ENCODE peak calls at places on chromosome 10, in seven cellular contexts. P is SK-N-SH, V is GM12878, R is HCT116, N is K562, M is H1, G is HepG2. C is an unnamed sample.

GRCh38 chr10:86662186-86663045 is 5.9 kb upstream of the LDB3 start:
- DNase-seq in N (no peak), P (no peak), M (no peak), G (no peak), V (no peak), R (no peak), C (no peak)

GRCh38 chr10:100827819-100828743 is 82.7 kb downstream of the PAX2 start:
- DNase-seq in N (peak; percentile 51), R (no peak), P (peak; percentile 91), M (no peak), G (no peak), V (no peak), C (peak; percentile 58)

GRCh38 chr10:119550802-119551201 is 8.3 kb upstream of the RGS10 start:
- DNase-seq in N (no peak), V (no peak), G (no peak), R (no peak), M (no peak), P (no peak), C (no peak)

GRCh38 chr10:33126118-33126517 is 168.1 kb upstream of the ITGB1 start:
- DNase-seq in M (no peak), P (no peak), V (no peak), R (no peak), G (no peak), N (peak; percentile 12), C (no peak)

GRCh38 chr10:93947055-93947454 is 46.7 kb upstream of the PLCE1 start:
- DNase-seq in P (no peak), R (no peak), G (peak; percentile 27), N (no peak), M (no peak), V (no peak), C (no peak)

GRCh38 chr10:37448161-37448560 is 322.8 kb downstream of the ANKRD30A start:
- DNase-seq in R (no peak), M (no peak), P (no peak), N (no peak), G (no peak), V (no peak), C (no peak)

GRCh38 chr10:63767512-63767911 is 246.3 kb downstream of the REEP3 start:
- DNase-seq in G (peak; percentile 4), P (no peak), N (no peak), M (no peak), V (no peak), R (no peak), C (peak; percentile 37)

GRCh38 chr10:3476186-3476585 is 303.6 kb upstream of the PITRM1 start:
- DNase-seq in M (no peak), V (no peak), P (no peak), N (no peak), R (no peak), G (no peak), C (no peak)

GRCh38 chr10:52740913-52741675 is 31.5 kb downstream of the MBL2 start:
- DNase-seq in P (peak; percentile 44), M (peak; percentile 31), N (peak; percentile 42), V (no peak), R (peak; percentile 32), G (peak; percentile 66), C (peak; percentile 20)

DNA sequence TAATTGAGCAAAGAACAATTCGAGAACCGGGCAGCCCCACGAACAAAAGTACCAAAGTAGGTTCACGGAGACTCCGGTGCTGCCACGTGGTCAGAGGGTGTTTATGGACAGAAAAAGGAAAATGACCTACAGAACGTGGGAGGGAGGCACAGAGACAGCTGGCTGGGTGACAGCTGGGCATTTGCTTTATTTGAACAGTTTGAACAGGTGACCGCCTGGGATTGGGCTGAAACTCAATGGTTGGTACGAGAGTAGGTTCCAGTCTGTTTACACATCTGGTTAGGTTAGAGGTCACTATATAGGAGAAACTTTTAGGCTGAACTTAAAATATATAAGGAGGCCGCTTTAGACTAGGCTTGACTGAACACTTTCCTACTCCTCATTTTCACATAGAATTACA is 50.6 kb upstream of the CELF2 start:
- DNase-seq in M (no peak), G (no peak), R (no peak), N (no peak), V (no peak), P (no peak), C (no peak)
- TF ChIP-seq JUND in M (no peak), G (no peak), R (no peak), N (no peak), V (no peak), P (no peak), C (no peak)

DNA sequence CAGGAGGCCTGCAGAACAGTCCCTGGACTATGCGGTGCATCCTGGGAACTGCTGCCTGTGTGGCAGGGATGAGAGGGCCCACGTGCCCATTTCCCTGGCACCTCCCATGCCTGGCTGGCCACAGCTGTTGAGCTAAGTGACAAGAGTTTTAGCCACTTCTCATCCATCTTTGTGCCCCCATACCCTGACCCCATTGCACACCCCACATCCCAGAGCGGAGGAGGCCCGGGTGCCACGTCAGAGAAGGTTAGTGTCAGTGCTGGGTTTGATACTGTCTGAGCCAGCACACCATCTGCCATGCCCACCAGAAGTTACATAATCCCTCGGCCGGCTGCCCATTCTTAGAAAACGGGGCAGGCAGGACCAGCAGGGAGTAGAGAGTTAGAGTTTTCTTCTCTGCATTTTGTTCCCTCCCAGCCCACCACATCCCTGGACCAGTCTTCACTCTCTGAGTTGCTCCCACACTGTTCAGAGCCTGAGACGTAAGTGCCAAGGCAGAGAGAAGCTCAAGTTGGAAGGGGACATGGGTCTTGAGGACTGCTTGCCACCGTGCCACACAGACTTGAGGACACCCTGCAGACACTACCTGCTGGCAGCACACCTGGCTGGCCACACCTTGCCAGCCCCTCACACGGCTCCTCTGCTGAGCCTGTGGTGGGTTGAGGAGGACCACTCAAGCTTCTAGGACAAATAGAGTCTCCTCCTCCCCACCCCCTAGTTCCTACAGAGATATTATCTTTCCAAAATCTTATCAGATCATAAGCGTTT is 13.1 kb downstream of the UNC5B start:
- DNase-seq in R (no peak), N (no peak), P (no peak), V (no peak), G (no peak), M (no peak), C (no peak)
- TF ChIP-seq JUND in R (no peak), N (no peak), P (no peak), V (no peak), G (no peak), M (no peak), C (no peak)

GRCh38 chr10:61594430-61594829 is 68.3 kb upstream of the CABCOCO1 start:
- DNase-seq in V (no peak), R (no peak), P (no peak), G (no peak), M (no peak), N (no peak), C (no peak)

GRCh38 chr10:61589547-61590243 is 73.0 kb upstream of the CABCOCO1 start:
- DNase-seq in R (no peak), G (no peak), M (no peak), P (no peak), N (no peak), V (no peak), C (no peak)

GRCh38 chr10:61588770-61589211 is 73.9 kb upstream of the CABCOCO1 start:
- DNase-seq in G (no peak), R (no peak), V (no peak), M (no peak), N (peak; percentile 70), P (peak; percentile 12), C (no peak)

GRCh38 chr10:61586829-61587228 is 75.9 kb upstream of the CABCOCO1 start:
- DNase-seq in M (no peak), G (no peak), P (no peak), V (no peak), R (no peak), N (no peak), C (no peak)

GRCh38 chr10:61592581-61592980 is 70.1 kb upstream of the CABCOCO1 start:
- DNase-seq in G (peak; percentile 27), V (no peak), N (peak; percentile 50), R (peak; percentile 33), P (no peak), M (no peak), C (peak; percentile 69)
- TF ChIP-seq JUND in G (no peak), V (no peak), N (no peak), R (no peak), P (no peak), M (no peak), C (no peak)

GRCh38 chr10:83212632-83213349 is 926.5 kb upstream of the GHITM start:
- DNase-seq in N (no peak), V (no peak), R (no peak), P (no peak), G (no peak), M (no peak), C (no peak)
- TF ChIP-seq JUND in N (no peak), V (no peak), R (no peak), P (peak; percentile 88), G (no peak), M (no peak), C (no peak)

GRCh38 chr10:98456043-98456570 is 9.4 kb upstream of the HPS1 start:
- DNase-seq in R (no peak), N (no peak), M (no peak), G (no peak), V (no peak), P (no peak), C (no peak)
- TF ChIP-seq JUND in R (no peak), N (no peak), M (no peak), G (no peak), V (no peak), P (no peak), C (no peak)

GRCh38 chr10:50417486-50417905 is 166.2 kb upstream of the ASAH2 start:
- DNase-seq in G (no peak), V (no peak), M (no peak), R (no peak), P (peak; percentile 11), N (peak; percentile 24), C (no peak)

GRCh38 chr10:50416181-50416824 is 165.0 kb upstream of the ASAH2 start:
- DNase-seq in R (no peak), N (peak; percentile 43), V (no peak), M (no peak), P (peak; percentile 17), G (no peak), C (no peak)

GRCh38 chr10:50417906-50418697 is 166.8 kb upstream of the ASAH2 start:
- DNase-seq in V (peak; percentile 63), M (peak; percentile 29), G (peak; percentile 31), R (peak; percentile 86), P (peak; percentile 76), N (peak; percentile 89), C (peak; percentile 89)

GRCh38 chr10:50415292-50415691 is 164.0 kb upstream of the ASAH2 start:
- DNase-seq in R (no peak), N (no peak), V (no peak), G (no peak), P (no peak), M (no peak), C (no peak)

DNA sequence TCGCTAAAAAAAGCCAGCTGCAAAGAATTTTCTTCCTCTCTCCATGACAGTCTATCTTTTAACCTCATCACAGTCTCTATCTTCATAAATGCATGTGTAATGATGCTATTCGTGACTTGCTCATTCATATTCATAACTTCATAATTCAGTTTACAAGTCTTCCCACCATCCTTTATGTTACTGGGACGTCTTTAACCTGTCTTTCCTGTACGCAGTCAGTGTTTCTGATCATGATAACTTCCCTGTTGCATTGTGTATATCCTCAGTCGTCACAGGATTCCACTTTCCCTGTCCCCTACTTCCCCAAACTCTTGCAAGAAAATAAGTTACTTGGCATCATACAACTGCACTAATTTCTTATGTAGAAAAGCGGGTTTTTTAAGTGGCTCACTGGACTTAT is 165.6 kb upstream of the ASAH2 start:
- DNase-seq in V (no peak), R (no peak), N (peak; percentile 31), P (no peak), G (no peak), M (no peak), C (no peak)
- TF ChIP-seq JUND in V (no peak), R (no peak), N (no peak), P (no peak), G (no peak), M (no peak), C (no peak)

C was measured in T47D.